ENCODE peak calls at places on chromosomes 7 and 10, in five cellular contexts. One of them, this sample, is unnamed.
A peak's percentile ranks its signal among the peaks of the same experiment; 100 is the strongest.

GRCh38 chr7:75639071-75639892 is 99.5 kb downstream of the HIP1 start:
- DNase-seq in ascending aorta: no peak
- DNase-seq in cardiac muscle cell: peak; percentile 65
- DNase-seq in body of pancreas: peak; percentile 42
- DNase-seq in astrocyte: peak; percentile 24
- DNase-seq in this sample: no peak

GRCh38 chr10:18313626-18314025 is 173.4 kb downstream of the CACNB2 start:
- DNase-seq in astrocyte: no peak
- DNase-seq in body of pancreas: no peak
- DNase-seq in ascending aorta: no peak
- DNase-seq in cardiac muscle cell: no peak
- DNase-seq in this sample: no peak

GRCh38 chr10:101236376-101237079 is 7.3 kb upstream of the LBX1 start:
- DNase-seq in body of pancreas: no peak
- DNase-seq in ascending aorta: no peak
- DNase-seq in astrocyte: no peak
- DNase-seq in cardiac muscle cell: peak; percentile 34
- DNase-seq in this sample: no peak

GRCh38 chr7:128221929-128222403 is 19.1 kb upstream of the LEP start:
- DNase-seq in astrocyte: peak; percentile 74
- DNase-seq in ascending aorta: no peak
- DNase-seq in cardiac muscle cell: peak; percentile 22
- DNase-seq in body of pancreas: no peak
- DNase-seq in this sample: no peak

GRCh38 chr7:108368466-108368865 is 87.8 kb downstream of the NRCAM start:
- DNase-seq in ascending aorta: no peak
- DNase-seq in astrocyte: no peak
- DNase-seq in cardiac muscle cell: peak; percentile 19
- DNase-seq in body of pancreas: no peak
- DNase-seq in this sample: no peak

GRCh38 chr7:2757904-2758672 is 70.1 kb downstream of the AMZ1 start:
- DNase-seq in ascending aorta: no peak
- DNase-seq in astrocyte: peak; percentile 99
- DNase-seq in body of pancreas: no peak
- DNase-seq in cardiac muscle cell: peak; percentile 96
- DNase-seq in this sample: peak; percentile 97

GRCh38 chr10:113879691-113880090 is 25.2 kb downstream of the NHLRC2 start:
- DNase-seq in body of pancreas: no peak
- DNase-seq in ascending aorta: no peak
- DNase-seq in astrocyte: no peak
- DNase-seq in cardiac muscle cell: no peak
- DNase-seq in this sample: no peak

GRCh38 chr10:100528885-100529472 is 692 bp downstream of the NDUFB8 start:
- DNase-seq in ascending aorta: no peak
- DNase-seq in cardiac muscle cell: no peak
- DNase-seq in astrocyte: no peak
- DNase-seq in body of pancreas: no peak
- DNase-seq in this sample: no peak

GRCh38 chr7:28408974-28409715 is 3.2 kb upstream of the CREB5 start:
- DNase-seq in body of pancreas: peak; percentile 93
- DNase-seq in astrocyte: peak; percentile 94
- DNase-seq in ascending aorta: peak; percentile 91
- DNase-seq in cardiac muscle cell: peak; percentile 97
- DNase-seq in this sample: peak; percentile 93

GRCh38 chr7:124738639-124739038 is 27.0 kb downstream of the GPR37 start:
- DNase-seq in ascending aorta: no peak
- DNase-seq in cardiac muscle cell: no peak
- DNase-seq in astrocyte: no peak
- DNase-seq in body of pancreas: no peak
- DNase-seq in this sample: no peak

GRCh38 chr10:1581189-1581588 is 156.1 kb downstream of the ADARB2 start:
- DNase-seq in astrocyte: no peak
- DNase-seq in cardiac muscle cell: no peak
- DNase-seq in ascending aorta: no peak
- DNase-seq in body of pancreas: no peak
- DNase-seq in this sample: no peak

GRCh38 chr7:69067397-69067796 is 530.9 kb upstream of the AUTS2 start:
- DNase-seq in ascending aorta: no peak
- DNase-seq in cardiac muscle cell: peak; percentile 49
- DNase-seq in body of pancreas: peak; percentile 28
- DNase-seq in astrocyte: peak; percentile 4
- DNase-seq in this sample: no peak

GRCh38 chr7:149494738-149495368 is 2.8 kb downstream of the ZNF746 start:
- DNase-seq in astrocyte: no peak
- DNase-seq in body of pancreas: no peak
- DNase-seq in cardiac muscle cell: peak; percentile 72
- DNase-seq in ascending aorta: no peak
- DNase-seq in this sample: no peak

GRCh38 chr7:229184-229964 is 37.0 kb downstream of the FAM20C start:
- DNase-seq in body of pancreas: no peak
- DNase-seq in cardiac muscle cell: peak; percentile 97
- DNase-seq in astrocyte: peak; percentile 98
- DNase-seq in ascending aorta: peak; percentile 71
- DNase-seq in this sample: no peak

GRCh38 chr7:142477079-142477651 is 219.3 kb upstream of the PRSS58 start:
- DNase-seq in cardiac muscle cell: peak; percentile 71
- DNase-seq in ascending aorta: no peak
- DNase-seq in astrocyte: peak; percentile 72
- DNase-seq in body of pancreas: no peak
- DNase-seq in this sample: no peak

GRCh38 chr10:133142523-133143199 is 17.4 kb upstream of the KNDC1 start:
- DNase-seq in cardiac muscle cell: no peak
- DNase-seq in astrocyte: no peak
- DNase-seq in ascending aorta: no peak
- DNase-seq in body of pancreas: no peak
- DNase-seq in this sample: no peak

GRCh38 chr10:90274721-90275468 is 573.5 kb downstream of the KIF20B start:
- DNase-seq in ascending aorta: no peak
- DNase-seq in cardiac muscle cell: peak; percentile 11
- DNase-seq in astrocyte: peak; percentile 40
- DNase-seq in body of pancreas: no peak
- DNase-seq in this sample: no peak

GRCh38 chr7:129388353-129389098 is 45.7 kb upstream of the STRIP2 start:
- DNase-seq in ascending aorta: no peak
- DNase-seq in astrocyte: no peak
- DNase-seq in cardiac muscle cell: no peak
- DNase-seq in body of pancreas: no peak
- DNase-seq in this sample: no peak

GRCh38 chr7:34497153-34497777 is 160.8 kb upstream of the NPSR1 start:
- DNase-seq in astrocyte: no peak
- DNase-seq in body of pancreas: no peak
- DNase-seq in cardiac muscle cell: no peak
- DNase-seq in ascending aorta: no peak
- DNase-seq in this sample: no peak

GRCh38 chr7:41333506-41333905 is 369.4 kb downstream of the INHBA start:
- DNase-seq in body of pancreas: no peak
- DNase-seq in astrocyte: peak; percentile 93
- DNase-seq in cardiac muscle cell: peak; percentile 81
- DNase-seq in ascending aorta: no peak
- DNase-seq in this sample: no peak

DNA sequence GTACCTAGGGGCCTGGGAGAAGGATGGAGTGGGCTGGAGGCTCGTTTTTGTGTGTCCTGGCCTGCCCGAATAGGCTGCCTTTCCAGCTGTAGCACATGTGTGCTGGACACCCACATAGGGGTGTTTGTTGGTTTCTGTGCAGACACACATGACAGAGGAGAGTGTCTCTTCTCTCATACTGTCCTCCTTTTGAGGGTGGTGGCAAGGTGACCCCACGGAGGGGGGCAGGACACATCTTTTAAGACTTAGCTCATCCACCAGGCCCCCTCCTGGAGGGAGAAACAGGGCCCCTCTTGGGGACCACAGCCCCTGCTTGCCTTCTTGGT is 72.2 kb upstream of the PPIF start:
- DNase-seq in ascending aorta: no peak
- DNase-seq in astrocyte: no peak
- DNase-seq in body of pancreas: no peak
- DNase-seq in cardiac muscle cell: no peak
- DNase-seq in this sample: no peak
- H3K27ac ChIP-seq in ascending aorta: peak overlapping the region; percentile 64
- H3K27ac ChIP-seq in astrocyte: no peak overlapping the region
- H3K27ac ChIP-seq in body of pancreas: peak overlapping the region; percentile 56
- H3K27ac ChIP-seq in cardiac muscle cell: peak overlapping the region; percentile 75
- H3K27ac ChIP-seq in this sample: peak overlapping the region; percentile 74

DNA sequence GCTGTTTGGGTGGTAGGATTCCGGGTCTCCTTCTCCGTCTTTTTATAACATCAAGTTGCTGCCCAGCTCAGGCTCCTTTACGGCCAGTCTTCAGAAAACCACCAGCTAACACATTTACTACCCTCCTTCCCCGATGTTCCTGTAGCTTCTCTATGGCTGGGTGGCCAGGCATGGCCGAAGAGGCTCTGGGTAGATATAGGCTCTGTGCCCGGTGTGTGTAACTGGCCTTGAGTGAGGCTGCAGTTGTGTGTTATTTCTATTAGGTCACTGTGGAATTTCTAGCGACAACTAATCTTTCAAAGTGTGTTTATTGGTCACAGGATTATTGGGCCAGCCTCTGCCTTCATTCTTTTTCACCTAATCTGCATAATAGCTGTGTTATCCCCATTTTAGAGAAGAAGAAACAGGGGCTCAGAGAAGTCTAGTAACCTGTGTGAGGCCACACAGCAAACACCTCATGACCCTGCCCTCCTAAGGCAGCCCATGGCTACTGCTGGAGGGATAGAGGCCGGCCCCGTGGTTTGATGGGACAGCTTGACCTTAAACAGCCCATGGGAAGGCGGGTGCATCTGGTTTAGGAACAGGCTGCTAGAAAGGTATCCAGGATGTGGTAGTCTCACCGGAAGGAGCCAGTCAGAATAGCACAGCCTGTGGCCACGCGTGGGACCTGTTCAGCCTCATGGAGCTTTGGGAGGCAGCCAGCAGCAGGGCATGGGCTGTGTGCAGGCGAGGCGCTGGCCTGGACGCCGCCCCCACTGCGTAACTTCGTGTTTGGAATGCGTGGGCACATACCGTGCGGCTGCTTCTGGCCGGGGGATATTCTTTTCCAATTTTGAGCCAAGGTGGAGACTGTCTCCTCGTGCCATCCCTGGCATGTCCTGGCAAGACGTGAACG is 29.7 kb downstream of the HTRA1 start:
- DNase-seq in cardiac muscle cell: peak; percentile 56
- DNase-seq in body of pancreas: no peak
- DNase-seq in astrocyte: peak; percentile 69
- DNase-seq in ascending aorta: no peak
- DNase-seq in this sample: peak; percentile 54
- H3K27ac ChIP-seq in cardiac muscle cell: no peak overlapping the region
- H3K27ac ChIP-seq in body of pancreas: no peak overlapping the region
- H3K27ac ChIP-seq in astrocyte: peak overlapping the region; percentile 17
- H3K27ac ChIP-seq in ascending aorta: peak overlapping the region; percentile 70
- H3K27ac ChIP-seq in this sample: peak overlapping the region; percentile 65

GRCh38 chr10:31659665-31660064 is 269.0 kb downstream of the ARHGAP12 start:
- DNase-seq in astrocyte: no peak
- DNase-seq in cardiac muscle cell: no peak
- DNase-seq in ascending aorta: no peak
- DNase-seq in body of pancreas: no peak
- DNase-seq in this sample: no peak

GRCh38 chr10:31652038-31652437 is 276.6 kb downstream of the ARHGAP12 start:
- DNase-seq in body of pancreas: no peak
- DNase-seq in astrocyte: no peak
- DNase-seq in cardiac muscle cell: no peak
- DNase-seq in ascending aorta: no peak
- DNase-seq in this sample: no peak

GRCh38 chr10:31660301-31660700 is 268.3 kb downstream of the ARHGAP12 start:
- DNase-seq in ascending aorta: no peak
- DNase-seq in astrocyte: no peak
- DNase-seq in cardiac muscle cell: no peak
- DNase-seq in body of pancreas: no peak
- DNase-seq in this sample: no peak

GRCh38 chr10:31657471-31657844 is 271.2 kb downstream of the ARHGAP12 start:
- DNase-seq in ascending aorta: no peak
- DNase-seq in cardiac muscle cell: peak; percentile 25
- DNase-seq in astrocyte: no peak
- DNase-seq in body of pancreas: no peak
- DNase-seq in this sample: no peak

DNA sequence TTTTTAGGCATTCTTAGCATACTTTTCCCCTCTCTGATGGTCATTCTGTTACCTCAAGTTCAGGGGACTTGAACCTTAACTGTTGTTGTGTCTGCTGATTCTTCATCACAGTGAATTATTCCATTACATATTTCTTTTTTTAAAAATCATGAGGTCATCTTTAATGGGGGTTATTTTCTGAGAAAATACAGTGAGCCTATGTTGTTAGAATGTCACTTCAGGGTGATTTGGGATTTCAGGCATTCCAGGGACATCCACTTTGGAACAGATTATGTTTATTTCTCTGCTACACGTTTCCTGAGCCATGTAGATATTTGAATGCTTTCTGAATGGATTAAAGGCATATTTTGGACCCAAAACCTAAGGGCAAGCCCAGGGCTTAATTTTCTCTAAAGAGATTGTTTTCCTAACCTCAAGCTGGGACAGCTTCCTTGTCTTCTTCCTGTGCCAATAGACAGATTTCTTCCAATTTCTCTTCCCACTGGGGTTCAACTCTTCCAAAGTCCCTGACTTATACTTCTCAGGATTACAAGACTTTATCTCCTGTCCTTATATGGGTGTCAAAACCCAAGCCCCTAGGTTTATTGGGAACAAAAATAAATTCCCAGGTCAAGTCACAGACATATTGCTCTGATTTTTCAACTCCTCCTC is 271.7 kb downstream of the ARHGAP12 start:
- DNase-seq in body of pancreas: no peak
- DNase-seq in cardiac muscle cell: no peak
- DNase-seq in astrocyte: peak; percentile 25
- DNase-seq in ascending aorta: no peak
- DNase-seq in this sample: no peak
- H3K27ac ChIP-seq in body of pancreas: no peak overlapping the region
- H3K27ac ChIP-seq in cardiac muscle cell: no peak overlapping the region
- H3K27ac ChIP-seq in astrocyte: peak overlapping the region; percentile 58
- H3K27ac ChIP-seq in ascending aorta: peak overlapping the region; percentile 42
- H3K27ac ChIP-seq in this sample: no peak overlapping the region

GRCh38 chr7:74217455-74218342 is 7.9 kb downstream of the LAT2 start:
- DNase-seq in astrocyte: no peak
- DNase-seq in cardiac muscle cell: no peak
- DNase-seq in body of pancreas: no peak
- DNase-seq in ascending aorta: no peak
- DNase-seq in this sample: no peak
- H3K27ac ChIP-seq in astrocyte: no peak overlapping the region
- H3K27ac ChIP-seq in cardiac muscle cell: no peak overlapping the region
- H3K27ac ChIP-seq in body of pancreas: peak overlapping the region; percentile 25
- H3K27ac ChIP-seq in ascending aorta: no peak overlapping the region
- H3K27ac ChIP-seq in this sample: no peak overlapping the region

DNA sequence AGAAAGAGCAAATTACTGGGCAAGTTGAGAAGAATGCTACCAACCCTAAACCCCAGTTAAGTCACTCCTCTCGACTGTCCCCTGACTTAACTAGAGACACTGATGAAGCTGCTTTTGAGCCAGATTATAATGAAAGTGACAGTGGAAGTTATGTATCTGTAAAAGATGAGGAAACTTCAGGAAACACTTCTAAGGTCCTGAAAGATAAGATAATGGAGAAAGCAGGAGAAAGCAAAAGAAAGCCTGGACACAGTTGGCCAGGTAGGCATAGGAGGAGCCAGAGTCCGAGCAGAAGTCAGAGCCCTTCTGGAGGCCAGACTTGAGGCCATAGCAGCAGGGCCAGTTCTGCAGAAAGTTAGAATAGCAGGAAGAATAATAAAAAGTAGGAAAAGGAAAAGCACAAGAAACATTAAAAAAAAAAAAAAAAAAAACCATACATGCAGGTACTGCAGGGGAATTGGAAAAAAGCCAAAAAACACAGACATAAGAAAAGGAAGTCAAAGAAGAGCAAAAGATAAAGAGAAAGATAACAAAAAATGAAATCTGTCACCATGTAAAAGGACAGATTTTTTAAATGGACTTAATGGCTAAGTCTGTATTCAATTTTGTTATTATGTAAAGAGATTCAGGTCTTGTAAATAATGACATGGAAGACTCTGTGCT is 101.0 kb upstream of the KCNMA1 start:
- DNase-seq in ascending aorta: no peak
- DNase-seq in body of pancreas: no peak
- DNase-seq in astrocyte: no peak
- DNase-seq in cardiac muscle cell: no peak
- DNase-seq in this sample: no peak
- H3K27ac ChIP-seq in ascending aorta: no peak overlapping the region
- H3K27ac ChIP-seq in body of pancreas: no peak overlapping the region
- H3K27ac ChIP-seq in astrocyte: peak overlapping the region; percentile 57
- H3K27ac ChIP-seq in cardiac muscle cell: no peak overlapping the region
- H3K27ac ChIP-seq in this sample: peak overlapping the region; percentile 94